ENCODE peak calls at places on chromosomes 11 and 22, in seven cellular contexts. Q is breast epithelium; V is suprapubic skin; A is T follicular helper cell; B is foreskin fibroblast; W is stimulated activated naive B cell treated with anti-CD40 and anti-IgM and Interleukin-4, amounts not matched to agents 10 μg/mL and 1 μg/mL and 100 μg/mL, for 72 hours; X is NCI-H1417. C is an unnamed sample.

GRCh38 chr11:1913271-1914060 is 6.0 kb upstream of the TNNT3 start:
- DNase-seq in V (no peak), B (no peak), W (no peak), Q (no peak), X (no peak), A (no peak), C (no peak)

GRCh38 chr11:10017050-10017449 is 277.0 kb downstream of the SBF2 start:
- DNase-seq in A (no peak), Q (no peak), V (no peak), W (no peak), B (no peak), X (no peak), C (no peak)

GRCh38 chr11:11569936-11570491 is 51.8 kb downstream of the GALNT18 start:
- DNase-seq in A (no peak), B (no peak), Q (no peak), X (no peak), W (no peak), V (no peak), C (peak)

GRCh38 chr11:65785329-65786007 is 1.4 kb upstream of the OVOL1 start:
- DNase-seq in W (no peak), A (no peak), X (no peak), V (no peak), Q (no peak), B (no peak), C (peak)

GRCh38 chr22:24516301-24516737 is 21.2 kb downstream of the UPB1 start:
- DNase-seq in A (no peak), Q (no peak), V (no peak), B (peak), W (no peak), X (no peak), C (no peak)

GRCh38 chr22:41197046-41197807 is 7.9 kb upstream of the L3MBTL2 start:
- DNase-seq in V (peak), X (peak), B (peak), Q (peak), W (peak), A (peak), C (peak)

GRCh38 chr11:68471360-68472340 is 11.1 kb downstream of the PPP6R3 start:
- DNase-seq in X (no peak), B (no peak), A (no peak), W (no peak), V (no peak), Q (no peak), C (peak)

GRCh38 chr11:1162498-1163311 is 5.0 kb downstream of the MUC5AC start:
- DNase-seq in V (peak), Q (peak), B (no peak), X (no peak), W (no peak), A (no peak), C (no peak)

GRCh38 chr22:30253205-30253852 is 6.8 kb upstream of the LIF start:
- DNase-seq in X (no peak), A (no peak), V (no peak), Q (no peak), W (no peak), B (no peak), C (no peak)

GRCh38 chr11:75323609-75324008 is 27.9 kb downstream of the ARRB1 start:
- DNase-seq in V (no peak), A (no peak), B (no peak), X (no peak), W (no peak), Q (no peak), C (no peak)

GRCh38 chr22:27754247-27754887 is 47.2 kb downstream of the MN1 start:
- DNase-seq in B (no peak), W (no peak), A (no peak), X (peak), Q (no peak), V (no peak), C (no peak)

GRCh38 chr11:62461740-62462522 is 43.1 kb downstream of the SCGB1A1 start:
- DNase-seq in V (no peak), A (no peak), W (no peak), B (no peak), X (no peak), Q (no peak), C (no peak)

GRCh38 chr22:35353318-35353717 is 27.6 kb upstream of the HMOX1 start:
- DNase-seq in A (no peak), X (no peak), V (no peak), W (no peak), B (no peak), Q (no peak), C (no peak)

GRCh38 chr22:45997077-45997774 is 20.3 kb upstream of the WNT7B start:
- DNase-seq in B (peak), V (peak), A (no peak), W (no peak), Q (peak), X (no peak), C (no peak)

GRCh38 chr11:9660886-9661285 is 3.0 kb upstream of the SWAP70 start:
- DNase-seq in V (no peak), A (no peak), Q (no peak), X (no peak), B (no peak), W (no peak), C (no peak)

GRCh38 chr11:82757660-82758301 is 24.1 kb upstream of the FAM181B start:
- DNase-seq in X (no peak), W (no peak), Q (no peak), V (no peak), B (no peak), A (no peak), C (no peak)

GRCh38 chr22:43345761-43346261 is 2.6 kb upstream of the SCUBE1 start:
- DNase-seq in V (no peak), Q (no peak), B (no peak), W (no peak), X (no peak), A (no peak), C (no peak)

GRCh38 chr22:42960146-42960509 is 54.8 kb downstream of the PACSIN2 start:
- DNase-seq in X (no peak), V (peak), Q (no peak), A (no peak), W (no peak), B (no peak), C (no peak)

GRCh38 chr11:10318527-10318802 is 13.6 kb downstream of the ADM start:
- DNase-seq in Q (no peak), B (no peak), A (no peak), W (no peak), X (peak), V (no peak), C (no peak)

GRCh38 chr11:100681064-100681502 is 6.0 kb upstream of the ARHGAP42 start:
- DNase-seq in X (peak), A (no peak), W (peak), B (peak), V (no peak), Q (peak), C (no peak)

GRCh38 chr22:37655252-37655563 is 3.3 kb upstream of the PDXP start:
- DNase-seq in W (no peak), V (no peak), B (no peak), Q (no peak), A (no peak), X (no peak), C (no peak)

GRCh38 chr11:102046841-102047240 is 396 bp upstream of the CFAP300 start:
- DNase-seq in B (no peak), W (no peak), A (no peak), V (no peak), X (no peak), Q (no peak), C (no peak)

GRCh38 chr11:72333657-72334056 is 89.7 kb upstream of the PHOX2A start:
- DNase-seq in A (no peak), Q (no peak), V (no peak), W (no peak), X (peak), B (no peak), C (peak)

GRCh38 chr11:73596547-73596946 is 1.4 kb downstream of the FAM168A start:
- DNase-seq in W (no peak), X (no peak), V (no peak), B (no peak), A (no peak), Q (no peak), C (no peak)

GRCh38 chr11:12258451-12258850 is 118.9 kb upstream of the PARVA start:
- DNase-seq in W (no peak), X (no peak), A (no peak), V (no peak), B (no peak), Q (no peak), C (no peak)

GRCh38 chr22:45314054-45314721 is 4.5 kb downstream of the FAM118A start:
- DNase-seq in B (no peak), A (no peak), Q (no peak), V (no peak), X (no peak), W (no peak), C (no peak)

GRCh38 chr11:120337133-120337895 is 1.1 kb downstream of the ARHGEF12 start:
- DNase-seq in A (no peak), Q (no peak), B (no peak), V (no peak), W (no peak), X (peak), C (no peak)

GRCh38 chr11:62142043-62142375 is 18.2 kb downstream of the INCENP start:
- DNase-seq in B (no peak), V (peak), X (no peak), W (no peak), Q (no peak), A (no peak), C (no peak)

GRCh38 chr11:77093987-77094840 is 8.4 kb upstream of the OMP start:
- DNase-seq in B (no peak), W (no peak), Q (no peak), V (no peak), A (no peak), X (no peak), C (no peak)

GRCh38 chr11:105860105-105860504 is 161.9 kb downstream of the MSANTD4 start:
- DNase-seq in W (no peak), V (no peak), X (no peak), B (no peak), Q (no peak), A (no peak), C (no peak)

GRCh38 chr11:94107363-94107762 is 21.3 kb upstream of the PANX1 start:
- DNase-seq in Q (no peak), X (no peak), V (no peak), B (no peak), W (no peak), A (no peak), C (no peak)

GRCh38 chr11:69613594-69613993 is 27.4 kb upstream of the CCND1 start:
- DNase-seq in X (no peak), W (no peak), V (peak), A (no peak), B (no peak), Q (no peak), C (no peak)

GRCh38 chr11:3782963-3783362 is 14.4 kb downstream of the NUP98 start:
- DNase-seq in W (no peak), V (no peak), A (no peak), B (no peak), Q (no peak), X (no peak), C (no peak)

C was measured in stimulated activated naive CD4-positive, alpha-beta T cell.